ENCODE peak calls at places on chromosomes 6 and 20, in four cellular contexts. One of them, this sample, is unnamed.

GRCh38 chr6:108156180-108156937 is 9.5 kb upstream of the NR2E1 start:
- DNase-seq in Karpas-422: no peak
- DNase-seq in left ventricle myocardium inferior: no peak
- DNase-seq in neural progenitor cell: peak; percentile 65
- DNase-seq in this sample: no peak

GRCh38 chr6:85675030-85675819 is 32.5 kb upstream of the SYNCRIP start:
- DNase-seq in neural progenitor cell: peak; percentile 39
- DNase-seq in left ventricle myocardium inferior: no peak
- DNase-seq in Karpas-422: peak; percentile 63
- DNase-seq in this sample: no peak

GRCh38 chr6:170093658-170094596 is 197.0 kb downstream of the DLL1 start:
- DNase-seq in neural progenitor cell: no peak
- DNase-seq in Karpas-422: no peak
- DNase-seq in left ventricle myocardium inferior: no peak
- DNase-seq in this sample: peak; percentile 62

GRCh38 chr6:142885182-142885867 is 59.7 kb downstream of the HIVEP2 start:
- DNase-seq in neural progenitor cell: peak; percentile 65
- DNase-seq in Karpas-422: no peak
- DNase-seq in left ventricle myocardium inferior: no peak
- DNase-seq in this sample: no peak

GRCh38 chr6:137717074-137718073 is 149.7 kb upstream of the TNFAIP3 start:
- DNase-seq in Karpas-422: no peak
- DNase-seq in neural progenitor cell: no peak
- DNase-seq in left ventricle myocardium inferior: no peak
- DNase-seq in this sample: no peak

GRCh38 chr6:156175971-156176421 is 601.2 kb upstream of the ARID1B start:
- DNase-seq in left ventricle myocardium inferior: peak; percentile 42
- DNase-seq in neural progenitor cell: peak; percentile 88
- DNase-seq in Karpas-422: peak; percentile 42
- DNase-seq in this sample: no peak

GRCh38 chr6:137724018-137724403 is 143.0 kb upstream of the TNFAIP3 start:
- DNase-seq in Karpas-422: no peak
- DNase-seq in neural progenitor cell: no peak
- DNase-seq in left ventricle myocardium inferior: no peak
- DNase-seq in this sample: no peak

GRCh38 chr6:157443066-157443800 is 62.2 kb downstream of the ZDHHC14 start:
- DNase-seq in neural progenitor cell: no peak
- DNase-seq in Karpas-422: no peak
- DNase-seq in left ventricle myocardium inferior: no peak
- DNase-seq in this sample: no peak

GRCh38 chr20:41181567-41181966 is 44.2 kb downstream of the PLCG1 start:
- DNase-seq in neural progenitor cell: no peak
- DNase-seq in Karpas-422: no peak
- DNase-seq in left ventricle myocardium inferior: no peak
- DNase-seq in this sample: no peak

GRCh38 chr20:41098703-41099250 is 38.6 kb upstream of the PLCG1 start:
- DNase-seq in left ventricle myocardium inferior: no peak
- DNase-seq in Karpas-422: no peak
- DNase-seq in neural progenitor cell: no peak
- DNase-seq in this sample: no peak

GRCh38 chr6:132708771-132709170 is 5.1 kb downstream of the VNN1 start:
- DNase-seq in Karpas-422: no peak
- DNase-seq in left ventricle myocardium inferior: no peak
- DNase-seq in neural progenitor cell: no peak
- DNase-seq in this sample: no peak

GRCh38 chr6:134119481-134119880 is 67.1 kb upstream of the SLC2A12 start:
- DNase-seq in Karpas-422: no peak
- DNase-seq in left ventricle myocardium inferior: no peak
- DNase-seq in neural progenitor cell: no peak
- DNase-seq in this sample: no peak

GRCh38 chr20:24437322-24438090 is 31.9 kb upstream of the SYNDIG1 start:
- DNase-seq in left ventricle myocardium inferior: no peak
- DNase-seq in neural progenitor cell: no peak
- DNase-seq in Karpas-422: no peak
- DNase-seq in this sample: no peak

GRCh38 chr6:44166591-44167184 is 8.1 kb downstream of the CAPN11 start:
- DNase-seq in Karpas-422: no peak
- DNase-seq in left ventricle myocardium inferior: no peak
- DNase-seq in neural progenitor cell: peak; percentile 31
- DNase-seq in this sample: no peak

GRCh38 chr6:44219053-44219814 is 2.5 kb downstream of the MYMX start:
- DNase-seq in neural progenitor cell: peak; percentile 96
- DNase-seq in Karpas-422: peak; percentile 78
- DNase-seq in left ventricle myocardium inferior: peak; percentile 89
- DNase-seq in this sample: peak; percentile 94

GRCh38 chr20:64226686-64227576 is 28.6 kb upstream of the PCMTD2 start:
- DNase-seq in Karpas-422: no peak
- DNase-seq in left ventricle myocardium inferior: no peak
- DNase-seq in neural progenitor cell: no peak
- DNase-seq in this sample: no peak

GRCh38 chr6:137678451-137678850 is 184.3 kb upstream of the OLIG3 start:
- DNase-seq in neural progenitor cell: no peak
- DNase-seq in left ventricle myocardium inferior: no peak
- DNase-seq in Karpas-422: no peak
- DNase-seq in this sample: no peak

GRCh38 chr20:375265-375889 is 5.2 kb upstream of the TRIB3 start:
- DNase-seq in Karpas-422: no peak
- DNase-seq in left ventricle myocardium inferior: no peak
- DNase-seq in neural progenitor cell: no peak
- DNase-seq in this sample: no peak

GRCh38 chr6:144756469-144756868 is 471.3 kb downstream of the UTRN start:
- DNase-seq in neural progenitor cell: no peak
- DNase-seq in left ventricle myocardium inferior: no peak
- DNase-seq in Karpas-422: no peak
- DNase-seq in this sample: no peak

GRCh38 chr20:59365611-59366284 is 65.3 kb downstream of the EDN3 start:
- DNase-seq in Karpas-422: no peak
- DNase-seq in left ventricle myocardium inferior: no peak
- DNase-seq in neural progenitor cell: no peak
- DNase-seq in this sample: no peak

GRCh38 chr20:41275181-41275793 is 42.2 kb downstream of the ZHX3 start:
- DNase-seq in Karpas-422: no peak
- DNase-seq in neural progenitor cell: no peak
- DNase-seq in left ventricle myocardium inferior: no peak
- DNase-seq in this sample: no peak

GRCh38 chr6:76451926-76452709 is 379.7 kb upstream of the IMPG1 start:
- DNase-seq in left ventricle myocardium inferior: no peak
- DNase-seq in neural progenitor cell: no peak
- DNase-seq in Karpas-422: no peak
- DNase-seq in this sample: no peak

GRCh38 chr6:132190097-132190814 is 211.0 kb downstream of the MOXD1 start:
- DNase-seq in neural progenitor cell: no peak
- DNase-seq in Karpas-422: no peak
- DNase-seq in left ventricle myocardium inferior: no peak
- DNase-seq in this sample: no peak

GRCh38 chr6:112298021-112298745 is 43.8 kb upstream of the LAMA4 start:
- DNase-seq in Karpas-422: no peak
- DNase-seq in left ventricle myocardium inferior: no peak
- DNase-seq in neural progenitor cell: no peak
- DNase-seq in this sample: no peak

GRCh38 chr20:10217517-10218410 is 866 bp upstream of the SNAP25 start:
- DNase-seq in left ventricle myocardium inferior: no peak
- DNase-seq in Karpas-422: no peak
- DNase-seq in neural progenitor cell: peak; percentile 90
- DNase-seq in this sample: no peak

GRCh38 chr6:138098306-138098705 is 8.9 kb downstream of the PERP start:
- DNase-seq in left ventricle myocardium inferior: no peak
- DNase-seq in neural progenitor cell: no peak
- DNase-seq in Karpas-422: no peak
- DNase-seq in this sample: no peak

GRCh38 chr20:23533161-23533560 is 35.1 kb downstream of the CST9L start:
- DNase-seq in left ventricle myocardium inferior: no peak
- DNase-seq in Karpas-422: no peak
- DNase-seq in neural progenitor cell: peak; percentile 67
- DNase-seq in this sample: no peak

GRCh38 chr6:113858605-113859348 is 1.6 kb downstream of the MARCKS start:
- DNase-seq in left ventricle myocardium inferior: peak; percentile 86
- DNase-seq in Karpas-422: peak; percentile 91
- DNase-seq in neural progenitor cell: peak; percentile 96
- DNase-seq in this sample: peak; percentile 91

GRCh38 chr20:42747765-42748411 is 441.8 kb downstream of the PTPRT start:
- DNase-seq in Karpas-422: peak; percentile 54
- DNase-seq in left ventricle myocardium inferior: no peak
- DNase-seq in neural progenitor cell: no peak
- DNase-seq in this sample: no peak

GRCh38 chr6:2794171-2794730 is 29.1 kb downstream of the WRNIP1 start:
- DNase-seq in Karpas-422: no peak
- DNase-seq in neural progenitor cell: no peak
- DNase-seq in left ventricle myocardium inferior: no peak
- DNase-seq in this sample: no peak

GRCh38 chr6:2790588-2790987 is 25.4 kb downstream of the WRNIP1 start:
- DNase-seq in Karpas-422: no peak
- DNase-seq in neural progenitor cell: no peak
- DNase-seq in left ventricle myocardium inferior: no peak
- DNase-seq in this sample: no peak

GRCh38 chr6:2792330-2792729 is 27.1 kb downstream of the WRNIP1 start:
- DNase-seq in Karpas-422: no peak
- DNase-seq in neural progenitor cell: no peak
- DNase-seq in left ventricle myocardium inferior: no peak
- DNase-seq in this sample: no peak

GRCh38 chr6:2793491-2794151 is 28.4 kb downstream of the WRNIP1 start:
- DNase-seq in neural progenitor cell: no peak
- DNase-seq in Karpas-422: no peak
- DNase-seq in left ventricle myocardium inferior: no peak
- DNase-seq in this sample: no peak

DNA sequence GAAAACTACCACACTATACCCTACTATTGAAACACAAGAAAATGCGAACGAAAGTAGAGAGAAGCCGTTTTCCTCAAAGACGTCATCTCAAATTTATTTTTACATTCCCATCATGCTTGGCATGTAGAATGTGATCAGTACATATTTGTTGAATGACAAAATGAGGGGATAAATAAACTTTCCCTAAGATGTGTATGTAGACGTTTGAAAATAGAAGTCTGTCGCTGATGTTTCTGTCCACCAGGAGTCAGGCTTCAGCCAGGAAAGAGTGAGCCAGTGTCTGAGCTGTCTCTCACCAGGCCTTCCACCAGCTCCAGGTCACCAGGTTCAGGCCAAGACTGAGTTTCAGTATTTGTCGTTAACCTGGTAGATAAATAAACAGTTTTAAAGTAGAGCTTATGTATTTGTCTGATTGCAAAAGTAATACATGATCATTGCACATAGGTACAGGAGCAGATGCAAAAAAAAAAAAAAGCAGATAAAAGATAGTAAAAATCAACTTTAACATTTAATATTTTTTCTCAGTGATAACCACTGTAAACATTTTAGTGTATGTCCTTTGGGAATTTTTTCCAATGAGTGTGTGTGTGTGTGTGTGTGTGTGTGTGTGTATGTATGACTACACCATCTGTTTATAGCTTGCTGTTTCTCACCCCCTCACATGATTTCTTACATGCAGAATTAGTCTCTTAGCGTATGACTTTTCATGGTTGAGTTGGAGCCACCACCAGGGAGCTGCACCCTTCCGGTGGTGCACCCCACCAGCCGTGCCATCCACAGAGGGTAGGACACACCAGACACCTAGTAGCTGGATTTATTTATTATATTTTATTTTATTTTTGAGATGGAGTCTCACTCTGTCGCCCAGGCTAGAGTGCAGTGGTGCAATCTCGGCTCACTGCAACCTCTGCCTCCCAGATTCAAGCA is 26.2 kb downstream of the WRNIP1 start:
- DNase-seq in left ventricle myocardium inferior: peak; percentile 38
- DNase-seq in neural progenitor cell: peak; percentile 75
- DNase-seq in Karpas-422: peak; percentile 77
- DNase-seq in this sample: no peak
- H3K4me1 ChIP-seq in left ventricle myocardium inferior: peaks cover 41% of the 10 kb centered on the region
- H3K4me1 ChIP-seq in neural progenitor cell: no peaks in the 10 kb centered on the region
- H3K4me1 ChIP-seq in Karpas-422: no peaks in the 10 kb centered on the region
- H3K4me1 ChIP-seq in this sample: peaks cover 25% of the 10 kb centered on the region

DNA sequence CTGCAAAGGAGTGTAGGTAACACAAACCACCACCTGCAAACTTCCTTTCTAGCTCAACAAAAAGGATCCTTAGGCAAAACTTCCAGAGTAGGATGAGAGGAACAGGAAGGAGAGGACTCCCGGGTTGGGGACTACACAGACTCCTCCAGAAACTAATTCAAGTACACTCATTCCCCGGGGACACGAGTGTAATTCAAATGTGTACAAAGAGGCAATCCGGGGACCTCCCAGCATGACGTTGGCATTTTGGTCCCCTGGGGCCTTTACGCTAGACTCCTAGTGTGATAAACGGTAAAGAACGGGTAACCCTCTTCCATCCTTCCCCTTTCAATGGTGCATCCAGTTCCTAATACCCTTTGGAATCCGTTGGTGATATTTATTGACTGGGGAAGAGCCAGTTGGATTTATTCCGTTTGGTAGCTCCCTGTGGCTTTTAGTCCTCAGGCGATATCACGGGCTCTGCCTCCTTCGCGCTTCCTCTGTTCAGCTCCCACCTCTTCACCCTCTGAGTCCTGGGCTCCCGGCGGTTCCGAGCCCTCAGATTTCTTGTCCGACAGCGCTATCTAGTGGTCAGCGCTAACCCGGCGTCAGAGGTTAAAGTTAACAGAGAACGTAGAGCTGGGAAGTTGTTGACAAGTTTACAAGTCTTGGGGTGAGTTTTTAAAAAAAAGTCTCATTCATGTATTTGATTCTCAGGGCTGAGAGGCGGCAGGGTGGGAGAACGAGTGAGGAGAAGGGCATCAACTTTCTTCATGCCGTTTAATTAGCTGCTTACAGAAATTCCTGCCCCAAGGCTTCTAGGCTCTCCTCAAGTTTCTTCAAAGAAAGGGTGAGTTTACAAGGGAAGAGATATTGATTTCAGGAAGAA is 2.9 kb upstream of the COL12A1 start:
- DNase-seq in neural progenitor cell: peak; percentile 90
- DNase-seq in left ventricle myocardium inferior: peak; percentile 83
- DNase-seq in Karpas-422: peak; percentile 93
- DNase-seq in this sample: peak; percentile 89
- H3K27me3 ChIP-seq in neural progenitor cell: peaks cover 73% of the 10 kb centered on the region
- H3K27me3 ChIP-seq in left ventricle myocardium inferior: peaks cover 49% of the 10 kb centered on the region
- H3K27me3 ChIP-seq in Karpas-422: no peaks in the 10 kb centered on the region
- H3K27me3 ChIP-seq in this sample: peaks cover 43% of the 10 kb centered on the region

GRCh38 chr6:127267742-127268588 is 1.3 kb downstream of the RNF146 start:
- DNase-seq in Karpas-422: peak; percentile 55
- DNase-seq in neural progenitor cell: peak; percentile 29
- DNase-seq in left ventricle myocardium inferior: no peak
- DNase-seq in this sample: no peak
- H3K4me1 ChIP-seq in Karpas-422: peaks cover 24% of the 10 kb centered on the region
- H3K4me1 ChIP-seq in neural progenitor cell: peaks cover 33% of the 10 kb centered on the region
- H3K4me1 ChIP-seq in left ventricle myocardium inferior: peaks cover 74% of the 10 kb centered on the region
- H3K4me1 ChIP-seq in this sample: peaks cover 23% of the 10 kb centered on the region

GRCh38 chr6:105983763-105984162 is 102.4 kb upstream of the PRDM1 start:
- DNase-seq in neural progenitor cell: no peak
- DNase-seq in left ventricle myocardium inferior: no peak
- DNase-seq in Karpas-422: no peak
- DNase-seq in this sample: no peak

GRCh38 chr6:105985098-105985815 is 100.9 kb upstream of the PRDM1 start:
- DNase-seq in Karpas-422: no peak
- DNase-seq in neural progenitor cell: no peak
- DNase-seq in left ventricle myocardium inferior: no peak
- DNase-seq in this sample: no peak

GRCh38 chr6:105981002-105981887 is 104.9 kb upstream of the PRDM1 start:
- DNase-seq in neural progenitor cell: peak; percentile 26
- DNase-seq in left ventricle myocardium inferior: peak; percentile 16
- DNase-seq in Karpas-422: no peak
- DNase-seq in this sample: no peak

GRCh38 chr6:105982761-105983600 is 103.2 kb upstream of the PRDM1 start:
- DNase-seq in left ventricle myocardium inferior: no peak
- DNase-seq in neural progenitor cell: no peak
- DNase-seq in Karpas-422: no peak
- DNase-seq in this sample: no peak

GRCh38 chr6:105981888-105982358 is 104.2 kb upstream of the PRDM1 start:
- DNase-seq in neural progenitor cell: no peak
- DNase-seq in Karpas-422: no peak
- DNase-seq in left ventricle myocardium inferior: no peak
- DNase-seq in this sample: no peak
- H3K27me3 ChIP-seq in neural progenitor cell: peaks cover 77% of the 10 kb centered on the region
- H3K27me3 ChIP-seq in Karpas-422: no peaks in the 10 kb centered on the region
- H3K27me3 ChIP-seq in left ventricle myocardium inferior: peaks cover 83% of the 10 kb centered on the region
- H3K27me3 ChIP-seq in this sample: peaks cover 57% of the 10 kb centered on the region